ENCODE peak calls at places on chromosomes 11 and 22, in nine cellular contexts. F, H, X, R, E, P, J, V and U are unnamed samples.
A peak's percentile ranks its signal among the peaks of the same experiment; 100 is the strongest.

GRCh38 chr22:47377926-47378560 is 615.6 kb downstream of the TBC1D22A start:
- DNase-seq in F (no peak), H (no peak), X (no peak), R (no peak), E (no peak), P (no peak), J (no peak), V (no peak), U (no peak)

GRCh38 chr11:118314985-118315384 is 10.5 kb downstream of the CD3E start:
- DNase-seq in F (no peak), H (no peak), X (no peak), R (peak; percentile 80), E (no peak), P (no peak), J (no peak), V (no peak), U (no peak)

GRCh38 chr11:17076517-17077239 is 789 bp downstream of the RPS13 start:
- DNase-seq in F (no peak), H (no peak), X (no peak), R (no peak), E (no peak), P (peak; percentile 1), J (no peak), V (no peak), U (no peak)

GRCh38 chr11:78100276-78101040 is 20.8 kb upstream of the NDUFC2 start:
- DNase-seq in F (no peak), H (no peak), X (no peak), R (no peak), E (no peak), P (no peak), J (no peak), V (no peak), U (no peak)

GRCh38 chr11:1242289-1242688 is 19.4 kb downstream of the MUC5B start:
- DNase-seq in F (no peak), H (no peak), X (no peak), R (no peak), E (no peak), P (no peak), J (no peak), V (no peak), U (no peak)

GRCh38 chr11:119687220-119688046 is 41.6 kb downstream of the NECTIN1 start:
- DNase-seq in F (no peak), H (no peak), X (no peak), R (no peak), E (no peak), P (no peak), J (no peak), V (no peak), U (no peak)

GRCh38 chr11:131609317-131609716 is 238.9 kb downstream of the NTM start:
- DNase-seq in F (no peak), H (no peak), X (no peak), R (no peak), E (no peak), P (peak; percentile 98), J (no peak), V (no peak), U (peak; percentile 69)

GRCh38 chr11:12167098-12167999 is 57.0 kb downstream of the MICAL2 start:
- DNase-seq in F (peak; percentile 80), H (no peak), X (no peak), R (peak; percentile 98), E (no peak), P (peak; percentile 92), J (no peak), V (no peak), U (peak; percentile 79)

GRCh38 chr11:64631675-64632074 is 40.7 kb downstream of the SLC22A12 start:
- DNase-seq in F (no peak), H (no peak), X (no peak), R (no peak), E (no peak), P (no peak), J (no peak), V (no peak), U (no peak)

GRCh38 chr11:40219401-40219800 is 1240.1 kb downstream of the LRRC4C start:
- DNase-seq in F (no peak), H (no peak), X (no peak), R (no peak), E (no peak), P (no peak), J (no peak), V (no peak), U (no peak)

GRCh38 chr11:31442086-31442485 is 67.3 kb downstream of the IMMP1L start:
- DNase-seq in F (no peak), H (no peak), X (no peak), R (peak; percentile 7), E (no peak), P (no peak), J (no peak), V (no peak), U (no peak)

GRCh38 chr22:37566903-37567798 is 6.9 kb downstream of the CDC42EP1 start:
- DNase-seq in F (peak; percentile 96), H (peak; percentile 84), X (peak; percentile 76), R (peak; percentile 93), E (peak; percentile 63), P (peak; percentile 62), J (peak; percentile 87), V (peak; percentile 96), U (no peak)

GRCh38 chr11:105701098-105701497 is 91.2 kb downstream of the GRIA4 start:
- DNase-seq in F (no peak), H (no peak), X (no peak), R (peak; percentile 96), E (no peak), P (no peak), J (no peak), V (no peak), U (no peak)

GRCh38 chr11:105699203-105699602 is 89.3 kb downstream of the GRIA4 start:
- DNase-seq in F (no peak), H (no peak), X (no peak), R (no peak), E (no peak), P (no peak), J (no peak), V (no peak), U (no peak)

GRCh38 chr11:105693075-105693474 is 83.2 kb downstream of the GRIA4 start:
- DNase-seq in F (no peak), H (no peak), X (no peak), R (no peak), E (no peak), P (no peak), J (no peak), V (no peak), U (no peak)

GRCh38 chr11:105696000-105696399 is 86.1 kb downstream of the GRIA4 start:
- DNase-seq in F (no peak), H (no peak), X (no peak), R (no peak), E (no peak), P (no peak), J (no peak), V (no peak), U (no peak)

DNA sequence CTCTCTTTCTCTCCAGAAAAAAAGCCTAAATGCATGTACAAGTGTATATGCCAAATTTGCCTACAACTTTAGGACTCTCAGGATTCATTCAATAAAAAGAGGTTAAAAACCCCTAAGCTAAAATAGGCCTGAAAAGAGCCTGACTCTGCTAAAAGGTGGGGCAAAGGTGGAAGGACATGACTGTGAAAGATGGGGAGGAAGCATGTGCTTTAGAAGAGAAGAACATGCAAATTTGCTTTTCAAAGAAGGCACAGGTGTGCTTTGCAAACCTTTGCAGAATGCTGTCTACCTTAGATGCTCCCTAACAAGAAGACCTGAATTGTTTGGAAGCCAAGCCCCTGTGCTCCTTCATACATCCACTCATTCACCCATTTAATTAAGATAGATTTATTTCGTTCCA is 87.4 kb downstream of the GRIA4 start:
- DNase-seq in F (no peak), H (no peak), X (no peak), R (no peak), E (no peak), P (no peak), J (no peak), V (no peak), U (no peak)
- H3K4me3 ChIP-seq in F (no peak overlapping the region), H (no peak overlapping the region), X (no peak overlapping the region), R (no peak overlapping the region), E (no peak overlapping the region), P (no peak overlapping the region), J (no peak overlapping the region), V (no peak overlapping the region), U (no peak overlapping the region)

DNA sequence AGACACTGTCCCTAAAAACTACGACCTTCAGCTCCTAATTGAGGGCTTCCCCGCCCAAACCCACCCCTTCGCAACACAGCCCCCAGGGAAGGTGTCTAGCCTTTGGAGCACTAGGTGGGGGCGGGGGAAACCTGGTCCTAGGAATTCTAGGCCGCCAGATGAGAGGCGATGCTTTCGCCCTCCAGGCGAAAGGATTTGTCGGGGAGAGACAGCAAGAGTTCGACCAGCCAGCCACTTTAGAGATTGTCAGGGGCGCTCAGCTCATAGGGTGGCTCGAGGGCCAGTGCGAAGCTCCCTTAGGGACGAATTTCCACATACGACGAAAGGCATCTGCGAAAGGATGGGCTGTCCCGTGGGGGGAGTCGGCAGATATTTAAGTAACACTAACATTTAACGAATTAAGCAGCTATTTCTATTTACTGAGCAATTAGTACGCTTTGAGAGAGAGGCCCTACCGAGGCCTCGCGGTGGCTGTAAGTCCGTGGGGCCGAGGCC is 5.3 kb downstream of the CD248 start:
- DNase-seq in F (no peak), H (no peak), X (no peak), R (no peak), E (no peak), P (no peak), J (no peak), V (no peak), U (no peak)
- TF ChIP-seq CTCF in F (no peak), H (no peak), X (peak; percentile 94), R (no peak), E (peak; percentile 74), P (peak; percentile 95), J (no peak), V (peak; percentile 80), U (no peak)

GRCh38 chr22:50675553-50676199 is 3.1 kb downstream of the SHANK3 start:
- DNase-seq in F (no peak), H (no peak), X (no peak), R (no peak), E (no peak), P (no peak), J (no peak), V (no peak), U (no peak)
- H3K4me3 ChIP-seq in F (no peak overlapping the region), H (peak overlapping the region; percentile 37), X (peak overlapping the region; percentile 69), R (peak overlapping the region; percentile 71), E (no peak overlapping the region), P (no peak overlapping the region), J (peak overlapping the region; percentile 38), V (no peak overlapping the region), U (no peak overlapping the region)

GRCh38 chr22:35733742-35734516 is 16.3 kb downstream of the APOL5 start:
- DNase-seq in F (no peak), H (no peak), X (no peak), R (no peak), E (no peak), P (no peak), J (no peak), V (no peak), U (no peak)
- TF ChIP-seq CTCF in F (no peak), H (no peak), X (no peak), R (no peak), E (no peak), P (no peak), J (no peak), V (no peak), U (no peak)

GRCh38 chr11:66467756-66468155 is 1.1 kb downstream of the PELI3 start:
- DNase-seq in F (no peak), H (no peak), X (no peak), R (peak; percentile 39), E (peak; percentile 64), P (no peak), J (no peak), V (no peak), U (no peak)
- H3K4me3 ChIP-seq in F (no peak overlapping the region), H (no peak overlapping the region), X (peak overlapping the region; percentile 83), R (peak overlapping the region; percentile 92), E (peak overlapping the region; percentile 55), P (peak overlapping the region; percentile 56), J (peak overlapping the region; percentile 67), V (peak overlapping the region; percentile 66), U (peak overlapping the region; percentile 69)